ENCODE peak calls at places on chromosomes 2 and 18, in four cellular contexts. One of them, this sample, is unnamed.

GRCh38 chr18:44771957-44772917 is 91.5 kb downstream of the SETBP1 start:
- DNase-seq in NCI-H2081 treated with DMSO at 0.1 percent for 48 hours: no peak
- DNase-seq in activated CD8-positive, alpha-beta memory T cell treated with anti-CD3 and anti-CD28 coated beads, Interleukin-2, amount 50 U/mL, for 48 hours: no peak
- DNase-seq in lower leg skin: no peak
- DNase-seq in this sample: no peak

GRCh38 chr2:163621445-163622004 is 114.3 kb downstream of the FIGN start:
- DNase-seq in NCI-H2081 treated with DMSO at 0.1 percent for 48 hours: no peak
- DNase-seq in activated CD8-positive, alpha-beta memory T cell treated with anti-CD3 and anti-CD28 coated beads, Interleukin-2, amount 50 U/mL, for 48 hours: no peak
- DNase-seq in lower leg skin: no peak
- DNase-seq in this sample: no peak

GRCh38 chr18:11078491-11078890 is 70.9 kb downstream of the PIEZO2 start:
- DNase-seq in activated CD8-positive, alpha-beta memory T cell treated with anti-CD3 and anti-CD28 coated beads, Interleukin-2, amount 50 U/mL, for 48 hours: no peak
- DNase-seq in lower leg skin: no peak
- DNase-seq in NCI-H2081 treated with DMSO at 0.1 percent for 48 hours: no peak
- DNase-seq in this sample: no peak

GRCh38 chr2:176613358-176614032 is 344.3 kb downstream of the MTX2 start:
- DNase-seq in lower leg skin: no peak
- DNase-seq in NCI-H2081 treated with DMSO at 0.1 percent for 48 hours: no peak
- DNase-seq in activated CD8-positive, alpha-beta memory T cell treated with anti-CD3 and anti-CD28 coated beads, Interleukin-2, amount 50 U/mL, for 48 hours: no peak
- DNase-seq in this sample: no peak

GRCh38 chr2:10089565-10090183 is 9.5 kb upstream of the CYS1 start:
- DNase-seq in lower leg skin: no peak
- DNase-seq in activated CD8-positive, alpha-beta memory T cell treated with anti-CD3 and anti-CD28 coated beads, Interleukin-2, amount 50 U/mL, for 48 hours: no peak
- DNase-seq in NCI-H2081 treated with DMSO at 0.1 percent for 48 hours: no peak
- DNase-seq in this sample: no peak

GRCh38 chr2:144325086-144325485 is 194.8 kb downstream of the ZEB2 start:
- DNase-seq in NCI-H2081 treated with DMSO at 0.1 percent for 48 hours: no peak
- DNase-seq in lower leg skin: no peak
- DNase-seq in activated CD8-positive, alpha-beta memory T cell treated with anti-CD3 and anti-CD28 coated beads, Interleukin-2, amount 50 U/mL, for 48 hours: no peak
- DNase-seq in this sample: no peak

GRCh38 chr2:169225233-169225750 is 137.0 kb downstream of the LRP2 start:
- DNase-seq in activated CD8-positive, alpha-beta memory T cell treated with anti-CD3 and anti-CD28 coated beads, Interleukin-2, amount 50 U/mL, for 48 hours: no peak
- DNase-seq in lower leg skin: no peak
- DNase-seq in NCI-H2081 treated with DMSO at 0.1 percent for 48 hours: no peak
- DNase-seq in this sample: no peak

GRCh38 chr2:237996041-237996593 is 29.3 kb downstream of the UBE2F start:
- DNase-seq in NCI-H2081 treated with DMSO at 0.1 percent for 48 hours: no peak
- DNase-seq in activated CD8-positive, alpha-beta memory T cell treated with anti-CD3 and anti-CD28 coated beads, Interleukin-2, amount 50 U/mL, for 48 hours: peak
- DNase-seq in lower leg skin: no peak
- DNase-seq in this sample: no peak

GRCh38 chr18:63162271-63163014 is 157.1 kb downstream of the BCL2 start:
- DNase-seq in NCI-H2081 treated with DMSO at 0.1 percent for 48 hours: no peak
- DNase-seq in activated CD8-positive, alpha-beta memory T cell treated with anti-CD3 and anti-CD28 coated beads, Interleukin-2, amount 50 U/mL, for 48 hours: no peak
- DNase-seq in lower leg skin: peak
- DNase-seq in this sample: no peak

GRCh38 chr2:72361042-72361441 is 213.4 kb upstream of the CYP26B1 start:
- DNase-seq in NCI-H2081 treated with DMSO at 0.1 percent for 48 hours: no peak
- DNase-seq in lower leg skin: no peak
- DNase-seq in activated CD8-positive, alpha-beta memory T cell treated with anti-CD3 and anti-CD28 coated beads, Interleukin-2, amount 50 U/mL, for 48 hours: no peak
- DNase-seq in this sample: no peak

GRCh38 chr2:240463866-240464481 is 28.5 kb downstream of the GPC1 start:
- DNase-seq in lower leg skin: no peak
- DNase-seq in activated CD8-positive, alpha-beta memory T cell treated with anti-CD3 and anti-CD28 coated beads, Interleukin-2, amount 50 U/mL, for 48 hours: peak
- DNase-seq in NCI-H2081 treated with DMSO at 0.1 percent for 48 hours: no peak
- DNase-seq in this sample: no peak

GRCh38 chr18:51522338-51522737 is 324.9 kb upstream of the MEX3C start:
- DNase-seq in NCI-H2081 treated with DMSO at 0.1 percent for 48 hours: no peak
- DNase-seq in lower leg skin: no peak
- DNase-seq in activated CD8-positive, alpha-beta memory T cell treated with anti-CD3 and anti-CD28 coated beads, Interleukin-2, amount 50 U/mL, for 48 hours: no peak
- DNase-seq in this sample: no peak

GRCh38 chr2:23220687-23221086 is 164.3 kb upstream of the KLHL29 start:
- DNase-seq in lower leg skin: no peak
- DNase-seq in NCI-H2081 treated with DMSO at 0.1 percent for 48 hours: no peak
- DNase-seq in activated CD8-positive, alpha-beta memory T cell treated with anti-CD3 and anti-CD28 coated beads, Interleukin-2, amount 50 U/mL, for 48 hours: no peak
- DNase-seq in this sample: no peak

GRCh38 chr2:166084301-166084700 is 43.5 kb downstream of the SCN1A start:
- DNase-seq in activated CD8-positive, alpha-beta memory T cell treated with anti-CD3 and anti-CD28 coated beads, Interleukin-2, amount 50 U/mL, for 48 hours: no peak
- DNase-seq in lower leg skin: no peak
- DNase-seq in NCI-H2081 treated with DMSO at 0.1 percent for 48 hours: no peak
- DNase-seq in this sample: no peak

GRCh38 chr2:57146951-57147350 is 899.7 kb upstream of the VRK2 start:
- DNase-seq in NCI-H2081 treated with DMSO at 0.1 percent for 48 hours: no peak
- DNase-seq in lower leg skin: no peak
- DNase-seq in activated CD8-positive, alpha-beta memory T cell treated with anti-CD3 and anti-CD28 coated beads, Interleukin-2, amount 50 U/mL, for 48 hours: no peak
- DNase-seq in this sample: no peak

GRCh38 chr2:57199663-57200062 is 846.9 kb upstream of the VRK2 start:
- DNase-seq in activated CD8-positive, alpha-beta memory T cell treated with anti-CD3 and anti-CD28 coated beads, Interleukin-2, amount 50 U/mL, for 48 hours: no peak
- DNase-seq in NCI-H2081 treated with DMSO at 0.1 percent for 48 hours: no peak
- DNase-seq in lower leg skin: no peak
- DNase-seq in this sample: no peak

GRCh38 chr2:57673983-57674382 is 372.6 kb upstream of the VRK2 start:
- DNase-seq in NCI-H2081 treated with DMSO at 0.1 percent for 48 hours: no peak
- DNase-seq in activated CD8-positive, alpha-beta memory T cell treated with anti-CD3 and anti-CD28 coated beads, Interleukin-2, amount 50 U/mL, for 48 hours: no peak
- DNase-seq in lower leg skin: no peak
- DNase-seq in this sample: no peak

GRCh38 chr2:49105506-49105905 is 48.8 kb downstream of the FSHR start:
- DNase-seq in NCI-H2081 treated with DMSO at 0.1 percent for 48 hours: no peak
- DNase-seq in lower leg skin: no peak
- DNase-seq in activated CD8-positive, alpha-beta memory T cell treated with anti-CD3 and anti-CD28 coated beads, Interleukin-2, amount 50 U/mL, for 48 hours: no peak
- DNase-seq in this sample: no peak

GRCh38 chr2:111930875-111931274 is 32.5 kb downstream of the MERTK start:
- DNase-seq in NCI-H2081 treated with DMSO at 0.1 percent for 48 hours: no peak
- DNase-seq in lower leg skin: no peak
- DNase-seq in activated CD8-positive, alpha-beta memory T cell treated with anti-CD3 and anti-CD28 coated beads, Interleukin-2, amount 50 U/mL, for 48 hours: no peak
- DNase-seq in this sample: no peak

GRCh38 chr2:215929602-215930335 is 83.6 kb downstream of the MREG start:
- DNase-seq in activated CD8-positive, alpha-beta memory T cell treated with anti-CD3 and anti-CD28 coated beads, Interleukin-2, amount 50 U/mL, for 48 hours: no peak
- DNase-seq in NCI-H2081 treated with DMSO at 0.1 percent for 48 hours: no peak
- DNase-seq in lower leg skin: no peak
- DNase-seq in this sample: no peak

GRCh38 chr18:9405977-9406376 is 69.3 kb upstream of the RALBP1 start:
- DNase-seq in activated CD8-positive, alpha-beta memory T cell treated with anti-CD3 and anti-CD28 coated beads, Interleukin-2, amount 50 U/mL, for 48 hours: no peak
- DNase-seq in lower leg skin: no peak
- DNase-seq in NCI-H2081 treated with DMSO at 0.1 percent for 48 hours: no peak
- DNase-seq in this sample: no peak

GRCh38 chr2:64268330-64268729 is 124.1 kb upstream of the PELI1 start:
- DNase-seq in NCI-H2081 treated with DMSO at 0.1 percent for 48 hours: no peak
- DNase-seq in lower leg skin: no peak
- DNase-seq in activated CD8-positive, alpha-beta memory T cell treated with anti-CD3 and anti-CD28 coated beads, Interleukin-2, amount 50 U/mL, for 48 hours: no peak
- DNase-seq in this sample: no peak

GRCh38 chr2:62631160-62632085 is 74.1 kb upstream of the EHBP1 start:
- DNase-seq in lower leg skin: no peak
- DNase-seq in NCI-H2081 treated with DMSO at 0.1 percent for 48 hours: no peak
- DNase-seq in activated CD8-positive, alpha-beta memory T cell treated with anti-CD3 and anti-CD28 coated beads, Interleukin-2, amount 50 U/mL, for 48 hours: no peak
- DNase-seq in this sample: no peak

GRCh38 chr2:45904267-45904921 is 252.9 kb downstream of the PRKCE start:
- DNase-seq in activated CD8-positive, alpha-beta memory T cell treated with anti-CD3 and anti-CD28 coated beads, Interleukin-2, amount 50 U/mL, for 48 hours: no peak
- DNase-seq in lower leg skin: no peak
- DNase-seq in NCI-H2081 treated with DMSO at 0.1 percent for 48 hours: no peak
- DNase-seq in this sample: no peak

GRCh38 chr2:230076819-230077218 is 8.1 kb upstream of the SLC16A14 start:
- DNase-seq in NCI-H2081 treated with DMSO at 0.1 percent for 48 hours: no peak
- DNase-seq in activated CD8-positive, alpha-beta memory T cell treated with anti-CD3 and anti-CD28 coated beads, Interleukin-2, amount 50 U/mL, for 48 hours: no peak
- DNase-seq in lower leg skin: no peak
- DNase-seq in this sample: no peak

GRCh38 chr2:119253114-119253702 is 29.6 kb downstream of the STEAP3 start:
- DNase-seq in lower leg skin: no peak
- DNase-seq in activated CD8-positive, alpha-beta memory T cell treated with anti-CD3 and anti-CD28 coated beads, Interleukin-2, amount 50 U/mL, for 48 hours: peak
- DNase-seq in NCI-H2081 treated with DMSO at 0.1 percent for 48 hours: no peak
- DNase-seq in this sample: no peak

GRCh38 chr2:37776487-37776886 is 105.0 kb upstream of the CDC42EP3 start:
- DNase-seq in NCI-H2081 treated with DMSO at 0.1 percent for 48 hours: no peak
- DNase-seq in activated CD8-positive, alpha-beta memory T cell treated with anti-CD3 and anti-CD28 coated beads, Interleukin-2, amount 50 U/mL, for 48 hours: no peak
- DNase-seq in lower leg skin: no peak
- DNase-seq in this sample: no peak

GRCh38 chr2:168247341-168248305 is at the start of gene STK39:
- DNase-seq in activated CD8-positive, alpha-beta memory T cell treated with anti-CD3 and anti-CD28 coated beads, Interleukin-2, amount 50 U/mL, for 48 hours: peak
- DNase-seq in NCI-H2081 treated with DMSO at 0.1 percent for 48 hours: no peak
- DNase-seq in lower leg skin: peak
- DNase-seq in this sample: no peak

GRCh38 chr2:236862526-236862925 is 223.2 kb upstream of the COPS8 start:
- DNase-seq in activated CD8-positive, alpha-beta memory T cell treated with anti-CD3 and anti-CD28 coated beads, Interleukin-2, amount 50 U/mL, for 48 hours: peak
- DNase-seq in NCI-H2081 treated with DMSO at 0.1 percent for 48 hours: no peak
- DNase-seq in lower leg skin: no peak
- DNase-seq in this sample: no peak

GRCh38 chr18:5295231-5295920 is at the start of gene ZBTB14:
- DNase-seq in NCI-H2081 treated with DMSO at 0.1 percent for 48 hours: no peak
- DNase-seq in activated CD8-positive, alpha-beta memory T cell treated with anti-CD3 and anti-CD28 coated beads, Interleukin-2, amount 50 U/mL, for 48 hours: peak
- DNase-seq in lower leg skin: peak
- DNase-seq in this sample: no peak

GRCh38 chr2:103289101-103289725 is 527.4 kb downstream of the TMEM182 start:
- DNase-seq in NCI-H2081 treated with DMSO at 0.1 percent for 48 hours: no peak
- DNase-seq in lower leg skin: no peak
- DNase-seq in activated CD8-positive, alpha-beta memory T cell treated with anti-CD3 and anti-CD28 coated beads, Interleukin-2, amount 50 U/mL, for 48 hours: no peak
- DNase-seq in this sample: no peak

GRCh38 chr2:25159947-25160346 is 8.4 kb downstream of the POMC start:
- DNase-seq in NCI-H2081 treated with DMSO at 0.1 percent for 48 hours: no peak
- DNase-seq in activated CD8-positive, alpha-beta memory T cell treated with anti-CD3 and anti-CD28 coated beads, Interleukin-2, amount 50 U/mL, for 48 hours: no peak
- DNase-seq in lower leg skin: no peak
- DNase-seq in this sample: no peak

GRCh38 chr2:60046529-60046928 is 506.9 kb downstream of the BCL11A start:
- DNase-seq in NCI-H2081 treated with DMSO at 0.1 percent for 48 hours: no peak
- DNase-seq in lower leg skin: no peak
- DNase-seq in activated CD8-positive, alpha-beta memory T cell treated with anti-CD3 and anti-CD28 coated beads, Interleukin-2, amount 50 U/mL, for 48 hours: no peak
- DNase-seq in this sample: no peak

GRCh38 chr2:8682719-8683667 is 1.1 kb downstream of the ID2 start:
- DNase-seq in activated CD8-positive, alpha-beta memory T cell treated with anti-CD3 and anti-CD28 coated beads, Interleukin-2, amount 50 U/mL, for 48 hours: peak
- DNase-seq in lower leg skin: peak
- DNase-seq in NCI-H2081 treated with DMSO at 0.1 percent for 48 hours: no peak
- DNase-seq in this sample: no peak

GRCh38 chr18:68391801-68392200 is 323.1 kb downstream of the TMX3 start:
- DNase-seq in activated CD8-positive, alpha-beta memory T cell treated with anti-CD3 and anti-CD28 coated beads, Interleukin-2, amount 50 U/mL, for 48 hours: no peak
- DNase-seq in lower leg skin: no peak
- DNase-seq in NCI-H2081 treated with DMSO at 0.1 percent for 48 hours: no peak
- DNase-seq in this sample: no peak

GRCh38 chr2:178363252-178363651 is 87.7 kb downstream of the PRKRA start:
- DNase-seq in lower leg skin: no peak
- DNase-seq in NCI-H2081 treated with DMSO at 0.1 percent for 48 hours: no peak
- DNase-seq in activated CD8-positive, alpha-beta memory T cell treated with anti-CD3 and anti-CD28 coated beads, Interleukin-2, amount 50 U/mL, for 48 hours: no peak
- DNase-seq in this sample: no peak

This sample was measured in NCI-H187 treated with DMSO at 0.1 percent for 48 hours.